ENCODE peak calls at places on chromosomes 7 and 10, in nine cellular contexts. X is A549, E is B cell, C is endodermal cell, B is GM13977, L is LNCaP clone FGC, S is GM23338, M is AG09309, U is K562. Y is an unnamed sample.

GRCh38 chr10:60353519-60354258 is 36.0 kb downstream of the ANK3 start:
- DNase-seq in X (no peak), M (no peak), U (peak), S (no peak), B (no peak), E (no peak), C (no peak), L (no peak), Y (no peak)

GRCh38 chr10:31272841-31273240 is 46.2 kb upstream of the ZEB1 start:
- DNase-seq in E (no peak), B (no peak), X (no peak), S (no peak), U (no peak), L (no peak), M (no peak), C (no peak), Y (no peak)

GRCh38 chr10:4303045-4303444 is 518.0 kb upstream of the KLF6 start:
- DNase-seq in M (no peak), S (no peak), L (no peak), B (no peak), C (no peak), U (no peak), E (no peak), X (no peak), Y (no peak)

GRCh38 chr10:32417906-32418547 is 27.9 kb upstream of the CCDC7 start:
- DNase-seq in B (no peak), L (peak), M (peak), E (no peak), C (no peak), U (no peak), X (no peak), S (no peak), Y (no peak)

GRCh38 chr10:101818958-101819633 is 852 bp upstream of the OGA start:
- DNase-seq in B (no peak), L (no peak), X (no peak), S (peak), C (no peak), E (no peak), U (peak), M (no peak), Y (no peak)

GRCh38 chr7:98907570-98907969 is 29.2 kb downstream of the TRRAP start:
- DNase-seq in L (no peak), M (no peak), B (no peak), E (no peak), C (peak), U (peak), S (peak), X (no peak), Y (no peak)

GRCh38 chr7:26034386-26034785 is 117.6 kb upstream of the NFE2L3 start:
- DNase-seq in M (no peak), U (no peak), X (no peak), S (no peak), C (no peak), E (no peak), B (no peak), L (no peak), Y (no peak)

GRCh38 chr7:130207642-130208041 is at the start of gene SSMEM1:
- DNase-seq in M (peak), B (no peak), S (no peak), C (no peak), X (no peak), U (peak), L (no peak), E (no peak), Y (no peak)

GRCh38 chr10:58350023-58350422 is 15.2 kb downstream of the UBE2D1 start:
- DNase-seq in S (no peak), X (no peak), L (no peak), B (no peak), M (no peak), U (no peak), E (no peak), C (no peak), Y (no peak)

GRCh38 chr7:121195859-121196588 is 132.8 kb upstream of the WNT16 start:
- DNase-seq in E (no peak), C (no peak), L (no peak), X (no peak), M (no peak), U (no peak), S (peak), B (no peak), Y (no peak)

GRCh38 chr10:69951658-69952057 is 101.0 kb upstream of the MACROH2A2 start:
- DNase-seq in S (no peak), B (no peak), X (no peak), M (no peak), L (no peak), E (no peak), C (no peak), U (no peak), Y (no peak)

GRCh38 chr10:69953851-69954250 is 98.8 kb upstream of the MACROH2A2 start:
- DNase-seq in M (no peak), B (no peak), X (no peak), C (peak), U (no peak), L (no peak), S (no peak), E (no peak), Y (no peak)

GRCh38 chr10:69955211-69955805 is 97.3 kb upstream of the MACROH2A2 start:
- DNase-seq in L (no peak), B (no peak), E (no peak), C (peak), U (no peak), M (no peak), X (no peak), S (peak), Y (no peak)

GRCh38 chr10:69952069-69952800 is 100.4 kb upstream of the MACROH2A2 start:
- DNase-seq in X (no peak), U (no peak), E (no peak), L (no peak), S (no peak), B (no peak), M (no peak), C (peak), Y (no peak)

DNA sequence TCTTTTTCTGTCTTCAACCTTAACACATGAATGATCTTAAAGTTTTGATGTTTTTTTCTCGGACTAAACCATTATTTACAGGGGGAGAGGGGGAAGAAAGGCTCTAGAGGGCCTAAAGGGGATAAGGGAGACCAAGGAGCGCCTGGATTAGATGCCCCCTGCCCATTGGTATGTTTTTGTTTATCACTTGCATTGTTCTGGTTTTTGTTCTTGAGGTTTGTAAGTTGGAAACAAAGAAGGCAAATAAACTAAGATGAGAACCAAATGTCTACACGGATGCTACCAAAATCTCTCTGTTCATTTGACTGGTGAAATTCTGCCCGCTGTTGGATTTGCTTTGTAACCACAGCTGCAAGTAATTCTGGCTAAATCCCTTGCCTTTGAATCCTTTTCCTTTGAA is 99.8 kb upstream of the MACROH2A2 start:
- DNase-seq in E (no peak), U (no peak), L (no peak), B (no peak), S (peak), C (peak), X (no peak), M (peak), Y (no peak)
- TF ChIP-seq CTCF in E (no peak), U (no peak), L (no peak), B (no peak), S (no peak), C (no peak), X (no peak), M (no peak), Y (no peak)

DNA sequence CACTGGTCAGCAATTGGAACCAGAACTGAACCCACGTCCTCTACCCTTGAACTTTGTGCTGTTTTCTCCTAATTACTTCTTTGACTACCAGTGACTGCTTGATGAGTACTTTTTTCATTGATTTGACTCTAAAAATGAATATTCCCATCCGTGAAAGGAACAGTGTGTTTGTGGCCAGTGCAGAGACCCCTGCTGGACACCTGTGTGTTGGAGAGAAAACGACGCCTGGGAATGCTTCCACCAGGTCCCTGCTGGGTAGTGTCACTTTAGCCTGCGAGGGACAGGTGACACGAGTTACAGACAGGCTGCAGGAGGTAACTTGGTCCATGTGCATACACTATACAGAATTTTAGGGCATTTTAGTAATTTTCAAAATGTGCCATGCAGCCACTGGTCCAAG is 6.8 kb upstream of the GJD4 start:
- DNase-seq in L (no peak), X (no peak), B (no peak), M (no peak), C (peak), S (peak), U (peak), E (no peak), Y (no peak)
- TF ChIP-seq CTCF in L (peak), X (peak), B (peak), M (peak), C (peak), S (peak), U (peak), E (no peak), Y (no peak)

DNA sequence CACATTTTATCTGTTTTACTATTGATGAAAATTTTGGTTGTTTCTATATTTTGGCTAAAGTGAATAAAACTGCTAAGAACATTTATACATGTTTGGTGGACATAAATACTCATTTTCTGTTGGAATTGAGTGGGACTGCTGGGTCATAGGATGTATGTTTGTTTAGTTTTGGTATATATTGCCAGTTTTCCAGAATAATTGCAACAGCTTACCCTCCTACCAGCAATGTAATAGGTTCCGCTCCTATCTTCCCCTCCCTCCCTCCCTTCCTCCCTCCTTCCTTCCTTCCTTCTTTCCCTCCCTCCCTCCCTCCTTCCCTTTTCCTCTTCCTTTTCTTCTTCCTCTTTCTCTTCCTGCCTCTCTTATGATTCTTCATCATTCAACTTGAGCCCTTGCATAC is 23.4 kb downstream of the VKORC1L1 start:
- DNase-seq in B (no peak), X (no peak), E (no peak), S (no peak), M (no peak), U (no peak), L (no peak), C (no peak), Y (no peak)
- TF ChIP-seq CTCF in B (no peak), X (no peak), E (no peak), S (no peak), M (no peak), U (no peak), L (no peak), C (no peak), Y (no peak)

GRCh38 chr10:55631071-55631654 is 729.9 kb downstream of the ZWINT start:
- DNase-seq in X (peak), M (no peak), S (peak), B (peak), L (no peak), U (peak), C (peak), E (no peak), Y (peak)
- TF ChIP-seq CTCF in X (peak), M (peak), S (peak), B (peak), L (peak), U (peak), C (peak), E (no peak), Y (peak)

GRCh38 chr7:102321351-102322201 is 34.7 kb downstream of the SPDYE6 start:
- DNase-seq in U (peak), S (peak), C (peak), M (no peak), B (peak), L (no peak), X (no peak), E (peak), Y (peak)
- TF ChIP-seq CTCF in U (peak), S (peak), C (peak), M (no peak), B (no peak), L (no peak), X (no peak), E (no peak), Y (no peak)

DNA sequence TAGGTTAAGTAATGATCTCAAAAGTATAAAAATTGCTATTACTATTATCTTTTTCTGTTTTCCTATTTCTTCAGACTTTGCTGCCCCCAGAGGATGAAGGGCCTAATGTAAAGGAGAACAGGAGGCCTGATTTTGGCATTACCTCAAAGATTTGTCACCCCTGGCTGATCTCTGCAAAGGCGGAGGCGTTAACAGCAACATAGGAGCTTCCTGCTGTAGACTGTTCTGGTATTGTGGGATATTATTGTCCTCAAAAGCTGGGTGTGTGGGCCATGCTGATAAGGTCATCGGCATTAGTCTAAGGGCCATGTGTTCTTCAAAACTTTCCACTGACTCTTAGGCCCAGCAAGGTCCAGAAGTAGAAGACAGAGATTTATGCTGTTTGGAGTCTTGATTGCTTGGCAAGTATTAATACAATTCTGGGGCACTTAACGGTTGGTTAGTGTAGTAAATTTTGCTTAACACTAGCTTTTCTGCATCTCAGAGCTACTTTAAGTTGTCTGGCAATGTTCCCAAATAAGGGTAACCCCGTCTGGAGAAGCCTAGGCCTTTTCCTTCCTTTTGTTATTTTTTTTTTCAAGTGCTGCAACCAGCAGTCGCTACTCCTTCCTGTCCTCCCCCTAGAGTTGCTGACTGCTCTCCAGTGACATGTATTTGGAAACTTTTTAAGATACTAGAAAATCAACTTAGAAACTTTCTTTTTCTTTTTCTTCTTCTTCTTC is 14.0 kb upstream of the ENTPD1 start:
- DNase-seq in E (peak), S (peak), M (no peak), U (peak), L (no peak), B (peak), C (peak), X (no peak), Y (peak)
- TF ChIP-seq CTCF in E (peak), S (no peak), M (no peak), U (peak), L (no peak), B (peak), C (peak), X (no peak), Y (peak)

Y was measured in GM10248.